ENCODE peak calls at places on chromosomes 7 and 10, in eight cellular contexts. P, F, K, G, W, Q, E and J are unnamed samples. For H3K4me1 and H3K27me3, the result is how much of the 10 kb centered on the place peaks cover.

GRCh38 chr10:52056296-52056695 is 257.8 kb upstream of the DKK1 start:
- DNase-seq in F (peak), W (no peak), K (no peak), E (no peak), P (no peak), Q (no peak), G (no peak), J (no peak)

GRCh38 chr7:41720046-41720445 is 17.2 kb upstream of the INHBA start:
- DNase-seq in W (no peak), G (no peak), K (no peak), Q (no peak), E (no peak), P (no peak), F (no peak), J (no peak)

GRCh38 chr10:102644066-102644645 is at the start of gene TRIM8:
- DNase-seq in W (peak), E (peak), G (peak), P (peak), F (peak), Q (no peak), K (peak), J (peak)

GRCh38 chr7:86598721-86599120 is 45.0 kb upstream of the GRM3 start:
- DNase-seq in W (peak), G (no peak), Q (no peak), E (no peak), P (no peak), F (no peak), K (no peak), J (no peak)

GRCh38 chr7:159130820-159131219 is 13.8 kb downstream of the VIPR2 start:
- DNase-seq in G (no peak), Q (peak), W (no peak), K (no peak), E (no peak), P (peak), F (no peak), J (no peak)

GRCh38 chr10:11330383-11331020 is 280.9 kb downstream of the USP6NL start:
- DNase-seq in F (no peak), K (no peak), Q (no peak), W (no peak), E (no peak), G (no peak), P (no peak), J (peak)

GRCh38 chr7:74305987-74306736 is 17.0 kb downstream of the CLIP2 start:
- DNase-seq in P (no peak), F (no peak), W (peak), E (no peak), G (no peak), Q (no peak), K (no peak), J (no peak)

GRCh38 chr7:128203047-128203491 is 38.0 kb upstream of the LEP start:
- DNase-seq in Q (no peak), E (no peak), G (no peak), K (no peak), F (no peak), P (no peak), W (no peak), J (peak)

GRCh38 chr7:128097211-128097731 is 66.0 kb upstream of the LRRC4 start:
- DNase-seq in K (no peak), G (no peak), E (no peak), Q (no peak), P (no peak), W (no peak), F (no peak), J (no peak)

GRCh38 chr10:24814568-24815313 is 91.1 kb upstream of the ARHGAP21 start:
- DNase-seq in G (no peak), W (no peak), Q (no peak), E (no peak), K (no peak), F (peak), P (no peak), J (peak)

GRCh38 chr10:18607979-18608378 is 43.4 kb downstream of the NSUN6 start:
- DNase-seq in W (no peak), F (peak), E (no peak), K (no peak), Q (no peak), P (no peak), G (no peak), J (no peak)

GRCh38 chr7:109003742-109004141 is 434.1 kb downstream of the DNAJB9 start:
- DNase-seq in P (no peak), Q (no peak), F (peak), K (no peak), G (no peak), W (no peak), E (no peak), J (no peak)

GRCh38 chr7:95886501-95887090 is 114.2 kb downstream of the DYNC1I1 start:
- DNase-seq in K (no peak), F (peak), G (no peak), P (no peak), E (no peak), Q (no peak), W (peak), J (peak)

DNA sequence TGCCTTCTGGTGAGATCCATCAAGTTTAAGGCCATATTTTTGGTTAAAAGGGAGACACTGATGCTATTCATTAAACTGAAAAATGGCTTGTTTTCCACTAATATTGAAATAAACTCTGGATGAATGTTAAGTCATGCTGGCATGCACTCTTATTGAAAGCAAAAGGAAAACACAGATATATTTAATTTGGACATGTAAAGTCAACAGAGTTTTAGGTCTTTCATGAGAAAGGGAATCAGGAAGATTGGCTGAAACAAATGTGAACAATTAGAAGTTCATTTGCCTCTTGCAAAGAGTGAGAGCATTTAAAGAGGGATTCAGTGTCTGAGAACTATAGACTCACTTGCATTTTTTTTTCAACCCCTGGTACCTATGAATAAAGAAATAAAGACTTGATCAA is 879.3 kb downstream of the LRMDA start:
- DNase-seq in G (no peak), E (no peak), Q (no peak), P (no peak), K (no peak), F (no peak), W (no peak), J (no peak)
- H3K27ac ChIP-seq in G (peak), E (peak), Q (peak), P (no peak), K (no peak), F (no peak), W (no peak), J (no peak)

GRCh38 chr7:158001621-158002320 is 585.9 kb downstream of the PTPRN2 start:
- DNase-seq in K (peak), P (no peak), F (no peak), W (no peak), Q (no peak), E (no peak), G (no peak), J (no peak)

GRCh38 chr7:158002486-158003080 is 585.0 kb downstream of the PTPRN2 start:
- DNase-seq in P (no peak), Q (no peak), E (no peak), K (no peak), F (no peak), W (no peak), G (no peak), J (no peak)

GRCh38 chr7:158004123-158004490 is 583.5 kb downstream of the PTPRN2 start:
- DNase-seq in W (no peak), Q (no peak), E (no peak), F (no peak), G (no peak), K (no peak), P (no peak), J (no peak)

GRCh38 chr7:158005531-158005930 is 582.1 kb downstream of the PTPRN2 start:
- DNase-seq in W (no peak), P (no peak), F (no peak), G (no peak), Q (no peak), K (no peak), E (no peak), J (no peak)

DNA sequence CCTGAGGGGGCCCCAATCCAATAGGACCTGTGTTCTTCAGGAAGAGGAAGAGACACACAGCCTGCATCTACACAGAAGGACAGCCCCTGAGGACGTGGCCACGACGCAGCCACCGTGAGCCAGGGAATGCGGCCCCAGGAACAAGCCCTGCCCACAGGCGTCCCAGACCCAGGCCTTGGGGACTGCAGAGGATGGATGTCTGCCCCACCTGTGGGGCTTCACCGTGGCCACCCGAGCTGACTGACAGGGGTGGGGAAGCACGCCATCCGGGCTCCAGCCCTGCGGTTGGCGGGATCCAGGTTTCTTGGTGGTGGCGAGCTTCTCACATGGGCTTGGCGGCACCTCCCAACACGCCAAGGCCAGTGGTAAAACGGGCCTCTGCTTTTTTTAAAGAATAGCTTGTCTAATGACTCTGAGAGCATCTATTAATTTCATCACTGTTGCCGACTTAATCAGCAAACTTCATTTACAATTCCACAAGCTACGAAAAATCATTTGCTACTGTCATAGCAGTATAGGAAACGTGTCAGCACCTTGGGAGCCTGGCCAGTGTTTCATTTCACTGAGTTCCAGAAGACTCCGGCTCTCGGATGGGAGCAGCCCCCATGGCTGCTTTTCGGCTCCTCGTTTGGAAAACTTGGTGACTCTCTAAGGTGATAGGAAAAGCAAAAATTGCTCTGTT is 584.0 kb downstream of the PTPRN2 start:
- DNase-seq in P (no peak), W (no peak), E (no peak), G (no peak), F (no peak), Q (no peak), K (peak), J (no peak)
- H3K4me1 ChIP-seq in P (under half), W (under half), E (under half), G (under half), F (under half), Q (under half), K (under half), J (under half)

GRCh38 chr7:139482662-139483466 is 609 bp downstream of the KLRG2 start:
- DNase-seq in P (peak), G (no peak), W (peak), K (no peak), F (peak), Q (no peak), E (no peak), J (no peak)
- H3K27me3 ChIP-seq in P (under half), G (half or more), W (under half), K (under half), F (under half), Q (under half), E (under half), J (half or more)

GRCh38 chr7:100603697-100604077 is 1.5 kb downstream of the PCOLCE start:
- DNase-seq in K (no peak), W (peak), Q (no peak), F (no peak), G (no peak), E (no peak), P (no peak), J (no peak)

GRCh38 chr7:100602889-100603696 is 930 bp downstream of the PCOLCE start:
- DNase-seq in Q (peak), W (peak), F (no peak), P (peak), K (no peak), G (no peak), E (no peak), J (peak)

GRCh38 chr7:100606313-100606712 is 4.2 kb downstream of the PCOLCE start:
- DNase-seq in E (no peak), K (no peak), F (no peak), W (no peak), P (no peak), G (no peak), Q (no peak), J (no peak)

GRCh38 chr7:100604976-100605911 is 3.1 kb downstream of the PCOLCE start:
- DNase-seq in P (peak), E (peak), G (peak), W (peak), Q (no peak), F (no peak), K (peak), J (no peak)

DNA sequence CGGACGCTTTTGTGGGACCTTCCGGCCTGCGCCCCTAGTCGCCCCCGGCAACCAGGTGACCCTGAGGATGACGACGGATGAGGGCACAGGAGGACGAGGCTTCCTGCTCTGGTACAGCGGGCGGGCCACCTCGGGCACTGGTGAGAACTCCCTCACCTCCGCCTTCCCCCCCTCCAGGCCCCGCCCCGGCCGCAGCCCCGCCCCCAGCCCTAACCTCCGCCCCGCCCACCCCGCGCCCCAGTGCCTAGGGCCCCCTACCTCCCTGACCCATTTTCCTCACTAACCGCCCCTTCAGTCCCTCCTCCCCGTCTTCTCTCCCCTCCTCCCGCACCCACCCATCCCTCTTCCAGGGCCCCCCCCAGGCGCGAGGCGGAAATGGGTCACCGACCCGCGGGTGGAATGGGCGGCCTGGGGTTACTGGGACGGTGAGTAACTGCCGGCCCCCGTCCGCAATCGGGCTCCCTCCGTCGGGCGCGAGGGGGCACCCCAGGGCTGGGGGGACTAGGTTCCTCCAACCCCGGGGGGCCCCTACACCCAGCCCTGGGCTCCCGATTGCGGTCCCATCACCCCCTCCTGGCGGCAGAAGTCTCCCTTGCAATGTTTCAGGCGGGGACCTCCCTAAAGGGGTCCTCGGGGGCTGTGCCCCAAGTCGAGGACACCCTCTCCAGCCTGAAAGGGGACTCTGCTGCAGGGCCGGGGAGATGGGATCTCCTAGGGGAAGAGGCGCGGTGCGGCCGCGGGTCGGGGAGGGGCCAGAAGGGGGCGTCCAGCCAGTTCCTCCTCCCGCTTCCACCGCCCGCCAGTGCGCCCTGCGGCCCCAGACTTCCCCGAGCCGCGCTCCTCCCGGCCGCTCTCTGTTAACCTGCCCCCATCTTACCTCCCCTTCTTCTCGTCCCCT is 2.2 kb downstream of the PCOLCE start:
- DNase-seq in P (peak), K (peak), F (peak), E (peak), G (peak), W (peak), Q (peak), J (peak)
- H3K27ac ChIP-seq in P (peak), K (peak), F (no peak), E (peak), G (peak), W (peak), Q (peak), J (peak)

GRCh38 chr10:44888861-44889260 is 22.3 kb upstream of the TMEM72 start:
- DNase-seq in K (no peak), P (no peak), G (no peak), W (no peak), Q (peak), E (no peak), F (no peak), J (no peak)
- H3K4me1 ChIP-seq in K (under half), P (under half), G (under half), W (under half), Q (under half), E (under half), F (under half), J (under half)

DNA sequence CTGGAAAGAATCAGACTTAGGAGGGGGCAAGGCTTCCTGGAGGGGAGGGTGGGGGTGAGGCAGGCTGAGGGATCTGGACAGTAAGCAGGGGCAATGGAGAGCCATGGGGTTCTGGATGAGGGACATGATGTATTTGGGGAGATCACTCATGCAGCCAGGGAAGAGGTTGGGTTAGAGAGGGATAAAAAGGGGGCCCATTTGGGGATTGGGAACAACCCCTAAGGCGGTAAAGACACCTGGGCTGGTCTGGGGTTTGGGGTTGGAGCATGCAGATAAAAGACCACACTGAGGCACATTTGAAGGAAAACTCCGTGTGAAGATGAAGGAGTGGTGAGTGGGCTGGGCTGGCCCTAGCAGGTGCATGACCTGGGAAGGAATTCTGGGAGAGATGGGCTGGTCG is 30.8 kb downstream of the HIF1AN start:
- DNase-seq in Q (no peak), F (no peak), W (no peak), E (no peak), P (no peak), G (no peak), K (no peak), J (no peak)
- H3K27me3 ChIP-seq in Q (under half), F (under half), W (half or more), E (under half), P (half or more), G (half or more), K (under half), J (half or more)

DNA sequence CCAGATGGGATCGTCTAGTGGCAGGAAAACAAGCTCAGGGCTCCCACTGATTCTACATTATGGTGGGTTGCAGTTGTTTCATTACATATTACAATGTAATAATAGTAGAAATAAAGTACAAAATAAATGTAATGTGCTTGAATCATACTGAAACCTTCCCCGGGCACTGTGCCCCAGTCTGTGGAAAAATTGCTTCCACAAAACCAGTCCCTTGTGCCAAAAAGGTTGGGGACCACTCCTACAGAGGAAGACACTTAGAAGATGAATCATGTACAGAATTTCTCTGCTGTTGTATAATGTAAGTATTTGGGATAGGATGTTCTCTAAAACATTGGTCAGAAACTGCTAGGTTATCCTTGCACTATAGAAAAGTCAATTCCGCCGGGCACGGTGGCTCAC is 11.3 kb upstream of the PHYH start:
- DNase-seq in F (no peak), Q (no peak), K (no peak), P (no peak), W (no peak), E (no peak), G (no peak), J (no peak)
- H3K27ac ChIP-seq in F (no peak), Q (no peak), K (no peak), P (no peak), W (no peak), E (no peak), G (no peak), J (no peak)

DNA sequence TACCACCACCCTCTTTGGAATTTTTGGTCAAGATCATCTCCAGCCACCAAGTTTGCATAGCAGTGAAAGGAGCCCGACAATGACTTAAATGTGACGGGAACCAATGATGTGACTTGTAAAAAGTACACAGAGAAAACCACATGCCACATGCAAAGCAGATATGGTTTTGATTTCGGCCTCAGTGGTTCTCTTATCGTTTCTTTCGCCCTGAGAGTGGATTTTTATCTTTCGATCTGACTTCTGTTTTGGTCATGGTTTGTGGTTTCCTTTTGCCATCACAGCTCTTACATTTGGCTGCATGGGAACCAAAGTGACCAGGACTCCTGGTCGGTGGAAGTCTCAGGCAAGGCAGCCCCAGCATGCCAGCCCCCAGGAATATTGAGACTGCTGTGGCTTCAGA is 31.5 kb downstream of the TCF7L2 start:
- DNase-seq in P (no peak), F (no peak), W (no peak), K (no peak), E (no peak), Q (no peak), G (no peak), J (peak)
- H3K4me1 ChIP-seq in P (under half), F (under half), W (half or more), K (under half), E (under half), Q (under half), G (under half), J (under half)